ENCODE peak calls at places on chromosomes 5 and 9, in four cellular contexts. I is cardiac muscle cell, Q is heart left ventricle, K is stomach. R is an unnamed sample. For H3K27me3, the result is how much of the 10 kb centered on the place peaks cover.

GRCh38 chr5:136133416-136134383 is 1.1 kb downstream of the SMAD5 start:
- DNase-seq in I (peak), Q (peak), K (peak), R (peak)

GRCh38 chr9:78167356-78167755 is 68.5 kb upstream of the CEP78 start:
- DNase-seq in I (no peak), Q (no peak), K (peak), R (no peak)

GRCh38 chr9:37430841-37431597 is 8.5 kb downstream of the GRHPR start:
- DNase-seq in I (no peak), Q (no peak), K (no peak), R (no peak)

GRCh38 chr9:125655691-125656410 is 51.2 kb downstream of the MAPKAP1 start:
- DNase-seq in I (no peak), Q (no peak), K (no peak), R (no peak)

GRCh38 chr9:127065592-127065991 is 56.8 kb downstream of the ANGPTL2 start:
- DNase-seq in I (no peak), Q (no peak), K (no peak), R (no peak)

GRCh38 chr5:132979976-132980375 is 16.5 kb upstream of the AFF4 start:
- DNase-seq in I (no peak), Q (no peak), K (no peak), R (no peak)

GRCh38 chr5:135343417-135343816 is 55.6 kb downstream of the MACROH2A1 start:
- DNase-seq in I (no peak), Q (no peak), K (no peak), R (no peak)

GRCh38 chr9:28056006-28056405 is 482.7 kb upstream of the C9orf72 start:
- DNase-seq in I (no peak), Q (no peak), K (no peak), R (no peak)

GRCh38 chr5:56388229-56389065 is 155.3 kb upstream of the ANKRD55 start:
- DNase-seq in I (no peak), Q (no peak), K (no peak), R (no peak)

GRCh38 chr9:135294826-135295225 is 184.8 kb upstream of the PPP1R26 start:
- DNase-seq in I (no peak), Q (no peak), K (no peak), R (no peak)

GRCh38 chr9:18857769-18858168 is 175.2 kb downstream of the SAXO1 start:
- DNase-seq in I (no peak), Q (no peak), K (no peak), R (no peak)

GRCh38 chr5:82386576-82386975 is 108.4 kb upstream of the RPS23 start:
- DNase-seq in I (no peak), Q (no peak), K (no peak), R (no peak)

GRCh38 chr5:38113456-38113855 is 144.9 kb upstream of the EGFLAM start:
- DNase-seq in I (no peak), Q (no peak), K (no peak), R (no peak)

GRCh38 chr5:180807654-180808414 is 5.2 kb upstream of the MGAT1 start:
- DNase-seq in I (no peak), Q (no peak), K (no peak), R (peak)
- H3K27ac ChIP-seq in I (no peak), Q (peak), K (peak), R (peak)

DNA sequence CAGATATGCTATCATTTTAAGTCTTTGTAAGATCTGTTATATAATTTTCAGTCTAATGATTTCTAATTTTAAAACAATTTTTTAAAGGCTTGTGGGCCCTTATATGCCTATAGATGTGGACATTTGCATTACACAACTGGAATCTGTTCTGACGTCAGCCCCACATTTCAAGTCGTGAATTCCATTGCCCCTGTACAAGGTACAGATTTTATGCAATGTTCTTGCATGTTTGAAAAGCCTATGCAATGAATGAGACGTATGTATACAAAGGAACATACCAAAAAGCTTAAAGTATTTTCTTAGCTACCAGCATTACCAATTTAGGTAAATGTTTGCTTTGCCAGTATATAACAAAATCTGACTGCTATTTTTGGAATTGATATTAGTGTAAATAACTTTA is 77.2 kb downstream of the ITGA1 start:
- DNase-seq in I (no peak), Q (no peak), K (no peak), R (no peak)
- TF ChIP-seq CTCF in I (no peak), Q (no peak), K (no peak), R (no peak)

GRCh38 chr9:5999443-6000104 is 15.8 kb downstream of the RANBP6 start:
- DNase-seq in I (no peak), Q (no peak), K (no peak), R (no peak)
- H3K27me3 ChIP-seq in I (under half), Q (under half), K (under half), R (under half)

GRCh38 chr5:178130576-178131445 is at the start of gene RMND5B:
- DNase-seq in I (peak), Q (peak), K (peak), R (peak)
- H3K27ac ChIP-seq in I (peak), Q (peak), K (peak), R (peak)

DNA sequence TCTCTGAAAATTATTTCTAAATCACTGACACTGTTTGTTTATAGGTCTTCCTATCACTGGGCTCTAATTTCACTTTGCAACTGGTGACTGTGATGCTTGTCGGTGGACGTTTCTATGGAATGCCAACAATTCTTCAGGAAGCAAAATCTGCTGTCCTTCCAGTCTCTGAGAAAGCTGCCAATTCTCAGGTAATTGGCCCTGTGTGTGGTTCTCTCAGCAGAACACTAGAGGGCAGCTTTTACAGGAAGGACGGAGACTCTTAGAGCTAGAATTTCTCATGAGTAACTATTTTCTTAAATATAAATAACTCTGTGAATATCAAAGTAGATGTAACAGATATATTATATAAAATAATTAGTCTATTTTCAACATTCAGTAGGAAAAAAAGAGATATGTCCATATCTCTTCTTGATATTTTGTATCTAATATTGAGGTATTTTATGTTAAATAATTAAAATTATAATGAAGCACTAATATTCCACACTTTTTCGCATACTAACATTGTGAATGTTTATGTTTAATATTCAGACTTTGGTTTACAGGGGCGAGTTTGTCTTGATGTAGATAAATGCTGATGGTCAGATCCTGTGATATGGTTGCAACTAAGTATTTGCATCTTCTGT is 244.2 kb downstream of the ADGRV1 start:
- DNase-seq in I (peak), Q (no peak), K (peak), R (no peak)
- TF ChIP-seq CTCF in I (peak), Q (peak), K (no peak), R (peak)

GRCh38 chr9:21996858-21997257 is 2.3 kb downstream of the CDKN2B-AS1 start:
- DNase-seq in I (no peak), Q (no peak), K (no peak), R (no peak)
- H3K27me3 ChIP-seq in I (half or more), Q (under half), K (half or more), R (under half)

DNA sequence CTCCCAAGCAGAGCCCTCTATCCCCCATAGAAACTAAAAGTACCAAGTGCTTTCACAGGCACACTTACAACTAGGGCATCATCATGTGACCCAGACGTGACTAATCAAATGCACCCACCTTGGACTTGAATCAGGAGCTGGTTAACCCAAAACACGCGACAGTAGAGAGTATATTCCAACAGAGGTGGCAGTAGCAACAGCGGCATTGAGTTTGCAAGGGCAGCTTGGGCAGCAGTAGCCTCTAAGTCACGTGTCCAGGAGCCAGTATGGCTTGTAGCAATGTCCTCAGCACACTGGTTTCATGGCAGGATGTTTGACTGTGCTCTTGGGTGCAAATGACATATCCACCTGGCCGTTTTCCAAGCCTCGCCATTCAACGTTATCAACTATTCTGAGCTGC is 73.4 kb upstream of the DNAH5 start:
- DNase-seq in I (no peak), Q (no peak), K (no peak), R (no peak)
- H3K27ac ChIP-seq in I (no peak), Q (no peak), K (no peak), R (no peak)

GRCh38 chr9:98773721-98774120 is 22.6 kb downstream of the ANKS6 start:
- DNase-seq in I (no peak), Q (no peak), K (no peak), R (no peak)
- TF ChIP-seq CTCF in I (no peak), Q (no peak), K (no peak), R (no peak)

DNA sequence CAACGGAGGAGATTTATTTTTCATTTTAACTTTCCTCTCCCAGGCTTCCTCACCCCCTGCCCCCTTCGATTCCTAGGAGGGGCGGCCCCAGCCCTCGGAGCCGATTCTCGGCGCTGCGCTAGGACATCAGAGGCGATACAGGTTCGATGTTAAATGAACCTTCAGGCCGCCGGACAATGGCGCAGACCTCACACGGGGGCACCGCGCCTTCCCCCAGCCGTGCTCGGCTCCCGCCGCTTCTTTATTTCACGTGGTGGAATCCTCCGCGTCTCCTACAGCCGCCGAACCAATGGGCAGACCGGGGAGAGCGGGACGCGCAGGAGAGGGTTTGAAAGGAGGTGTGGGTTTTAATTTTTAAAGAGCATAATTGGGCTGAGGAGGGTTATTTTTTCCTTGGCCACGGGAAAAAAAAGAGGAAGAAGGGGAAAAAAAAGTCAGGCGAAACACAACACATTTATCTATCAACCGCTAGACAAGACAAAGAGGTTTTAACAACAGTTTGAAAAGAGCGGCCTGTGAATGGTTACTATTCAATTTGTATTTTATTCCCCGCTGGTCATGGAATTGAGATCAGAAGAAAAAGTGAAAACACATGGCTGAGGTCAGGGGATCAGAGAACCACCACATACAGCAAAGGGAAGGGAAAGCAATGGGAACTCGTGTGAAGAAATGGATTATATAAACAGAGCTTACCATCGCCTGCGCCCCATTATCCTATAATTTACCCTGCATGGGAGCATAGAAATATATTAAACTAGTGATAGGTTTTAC is 126.9 kb downstream of the TMEM174 start:
- DNase-seq in I (no peak), Q (no peak), K (no peak), R (no peak)
- H3K27me3 ChIP-seq in I (half or more), Q (half or more), K (half or more), R (half or more)

GRCh38 chr5:42507451-42508092 is 84.3 kb downstream of the GHR start:
- DNase-seq in I (peak), Q (no peak), K (no peak), R (no peak)
- H3K27ac ChIP-seq in I (no peak), Q (peak), K (no peak), R (no peak)